ENCODE peak calls at places on chromosomes 6 and 20, in eight cellular contexts. N, J, W, A, L, Y, O and M are unnamed samples.

GRCh38 chr20:22582386-22582959 is 1.9 kb downstream of the FOXA2 start:
- DNase-seq in J (no peak), N (no peak), Y (no peak), A (no peak), W (no peak), O (no peak), L (no peak), M (no peak)

GRCh38 chr20:49385471-49385870 is 97.0 kb downstream of the KCNB1 start:
- DNase-seq in L (peak), W (no peak), N (peak), A (no peak), O (peak), Y (no peak), J (no peak), M (peak)

GRCh38 chr6:104653786-104654185 is 205.9 kb downstream of the HACE1 start:
- DNase-seq in L (no peak), W (no peak), O (peak), A (no peak), J (no peak), N (no peak), Y (no peak), M (no peak)

GRCh38 chr6:158387578-158387977 is 75.3 kb downstream of the TULP4 start:
- DNase-seq in Y (no peak), L (no peak), N (no peak), W (no peak), O (no peak), J (no peak), A (no peak), M (no peak)

GRCh38 chr6:7251861-7252260 is 61.1 kb downstream of the SSR1 start:
- DNase-seq in N (no peak), O (no peak), L (no peak), J (no peak), A (no peak), W (no peak), Y (no peak), M (no peak)

GRCh38 chr6:2581611-2582010 is 169.1 kb downstream of the MYLK4 start:
- DNase-seq in O (no peak), W (no peak), N (no peak), L (no peak), A (no peak), J (no peak), Y (no peak), M (no peak)

GRCh38 chr6:143586557-143586956 is 75.0 kb upstream of the FUCA2 start:
- DNase-seq in W (no peak), N (no peak), A (no peak), L (no peak), J (no peak), O (no peak), Y (no peak), M (no peak)

GRCh38 chr20:37152284-37152683 is 26.8 kb upstream of the RPN2 start:
- DNase-seq in L (no peak), O (no peak), W (no peak), A (no peak), Y (no peak), N (no peak), J (no peak), M (no peak)

GRCh38 chr20:20955837-20956236 is 150.3 kb downstream of the LINC00237 start:
- DNase-seq in W (no peak), Y (no peak), L (no peak), O (no peak), A (no peak), N (no peak), J (no peak), M (no peak)